ENCODE peak calls at places on chromosomes 6 and 20, in seven cellular contexts. D is mesenchymal stem cell, M is neuronal stem cell, L is IMR-90, E is H1, A is mesendoderm, J is trophoblast cell. X is an unnamed sample.
A peak's percentile ranks its signal among the peaks of the same experiment; 100 is the strongest.

GRCh38 chr20:41344477-41344876 is 3.9 kb downstream of the LPIN3 start:
- DNase-seq in D (no peak), M (no peak), L (no peak), E (no peak), A (no peak), J (no peak), X (no peak)

GRCh38 chr6:14807130-14807529 is 438.7 kb upstream of the JARID2 start:
- DNase-seq in D (no peak), M (no peak), L (no peak), E (no peak), A (no peak), J (no peak), X (no peak)

GRCh38 chr6:89562114-89562815 is 76.3 kb downstream of the LYRM2 start:
- DNase-seq in D (peak; percentile 3), M (no peak), L (no peak), E (no peak), A (no peak), J (no peak), X (no peak)

GRCh38 chr20:3126527-3126859 is 33.2 kb downstream of the FASTKD5 start:
- DNase-seq in D (no peak), M (no peak), L (no peak), E (no peak), A (no peak), J (no peak), X (no peak)

GRCh38 chr6:39083111-39083702 is 31.8 kb downstream of the SAYSD1 start:
- DNase-seq in D (no peak), M (no peak), L (no peak), E (no peak), A (no peak), J (no peak), X (peak; percentile 22)

GRCh38 chr6:138465007-138465645 is 34.2 kb downstream of the NHSL1 start:
- DNase-seq in D (peak; percentile 96), M (no peak), L (peak; percentile 98), E (no peak), A (peak; percentile 62), J (peak; percentile 22), X (no peak)

GRCh38 chr6:158406736-158407135 is 94.5 kb downstream of the TULP4 start:
- DNase-seq in D (no peak), M (no peak), L (no peak), E (no peak), A (no peak), J (no peak), X (no peak)

GRCh38 chr6:83055366-83055964 is 10.2 kb downstream of the UBE3D start:
- DNase-seq in D (peak; percentile 51), M (peak; percentile 48), L (peak; percentile 47), E (no peak), A (peak; percentile 56), J (peak; percentile 42), X (peak; percentile 40)

DNA sequence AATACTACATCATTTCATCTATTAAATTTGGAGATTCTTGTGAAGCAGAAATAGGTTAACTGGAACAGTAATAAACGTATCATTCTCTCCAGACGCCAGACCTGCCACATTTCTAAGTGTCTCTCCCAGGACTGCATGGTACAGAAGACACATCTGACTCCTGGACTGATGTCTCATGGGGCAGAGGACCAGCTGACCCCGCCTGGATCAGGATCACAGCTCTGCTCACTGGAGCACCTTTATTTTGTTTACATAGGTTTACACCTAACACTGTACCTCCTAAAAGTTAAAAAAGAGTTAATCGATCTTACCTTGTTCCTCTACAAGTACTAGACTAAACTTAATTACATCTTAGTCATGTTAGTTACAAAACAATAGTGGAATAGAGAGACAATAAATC is 11.2 kb downstream of the OVOL2 start:
- DNase-seq in D (no peak), M (no peak), L (no peak), E (no peak), A (no peak), J (no peak), X (no peak)
- H3K79me1 ChIP-seq in D (no peaks in the 10 kb centered on the region), M (no peaks in the 10 kb centered on the region), L (no peaks in the 10 kb centered on the region), E (no peaks in the 10 kb centered on the region), A (peaks cover 2% of the 10 kb centered on the region), J (no peaks in the 10 kb centered on the region), X (no peaks in the 10 kb centered on the region)

DNA sequence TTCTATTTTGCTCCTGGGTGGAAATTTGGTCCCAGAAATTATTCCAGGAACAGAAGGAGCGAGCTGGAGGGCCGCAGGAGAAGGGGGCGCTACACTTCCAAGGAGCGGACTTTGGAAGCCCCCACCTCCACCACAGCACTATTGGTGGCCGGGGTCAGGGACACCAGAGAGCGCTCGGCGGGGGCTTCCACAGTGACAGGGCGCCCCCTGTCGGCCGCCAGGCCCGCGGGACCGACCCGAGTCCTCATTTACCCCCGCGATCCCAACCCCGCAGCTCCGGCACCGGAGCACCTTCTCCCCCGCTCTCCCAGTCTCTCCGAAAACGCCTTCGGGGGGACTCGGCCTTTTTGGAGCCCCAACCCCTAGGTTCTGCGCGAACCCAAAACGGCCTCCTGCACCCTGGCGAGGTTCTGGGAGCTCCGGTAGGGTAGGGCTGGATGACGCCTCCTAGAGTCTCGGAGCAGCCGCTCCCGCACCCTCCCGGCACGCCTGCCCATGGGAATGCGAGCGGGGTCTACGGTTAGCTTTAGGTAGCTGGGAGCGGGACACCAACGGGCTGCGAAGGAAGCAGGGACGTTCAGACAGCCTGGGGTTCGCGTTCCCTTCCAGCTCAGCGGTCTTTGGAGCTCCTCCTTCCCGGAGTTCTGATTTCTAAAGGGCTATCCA is 2.4 kb upstream of the FOXA2 start:
- DNase-seq in D (no peak), M (no peak), L (no peak), E (no peak), A (peak; percentile 75), J (no peak), X (peak; percentile 77)
- H3K79me1 ChIP-seq in D (no peaks in the 10 kb centered on the region), M (peaks cover 3% of the 10 kb centered on the region), L (no peaks in the 10 kb centered on the region), E (no peaks in the 10 kb centered on the region), A (no peaks in the 10 kb centered on the region), J (no peaks in the 10 kb centered on the region), X (no peaks in the 10 kb centered on the region)

GRCh38 chr6:153613719-153614455 is 425.2 kb upstream of the OPRM1 start:
- DNase-seq in D (no peak), M (no peak), L (no peak), E (no peak), A (no peak), J (no peak), X (no peak)
- H3K79me1 ChIP-seq in D (no peaks in the 10 kb centered on the region), M (no peaks in the 10 kb centered on the region), L (no peaks in the 10 kb centered on the region), E (no peaks in the 10 kb centered on the region), A (no peaks in the 10 kb centered on the region), J (no peaks in the 10 kb centered on the region), X (no peaks in the 10 kb centered on the region)

GRCh38 chr6:42068173-42068572 is 17.8 kb downstream of the TAF8 start:
- DNase-seq in D (no peak), M (no peak), L (no peak), E (no peak), A (no peak), J (no peak), X (no peak)

GRCh38 chr6:42073287-42073686 is 23.0 kb downstream of the TAF8 start:
- DNase-seq in D (no peak), M (no peak), L (no peak), E (no peak), A (no peak), J (no peak), X (no peak)

GRCh38 chr6:42075159-42075838 is 25.0 kb downstream of the TAF8 start:
- DNase-seq in D (peak; percentile 71), M (peak; percentile 62), L (peak; percentile 69), E (no peak), A (peak; percentile 72), J (peak; percentile 72), X (peak; percentile 71)

GRCh38 chr6:42068872-42069522 is 18.7 kb downstream of the TAF8 start:
- DNase-seq in D (no peak), M (no peak), L (no peak), E (no peak), A (no peak), J (no peak), X (no peak)

GRCh38 chr6:42071881-42072583 is 21.7 kb downstream of the TAF8 start:
- DNase-seq in D (no peak), M (no peak), L (no peak), E (no peak), A (no peak), J (no peak), X (no peak)
- H3K79me1 ChIP-seq in D (peaks cover 6% of the 10 kb centered on the region), M (no peaks in the 10 kb centered on the region), L (no peaks in the 10 kb centered on the region), E (no peaks in the 10 kb centered on the region), A (no peaks in the 10 kb centered on the region), J (no peaks in the 10 kb centered on the region), X (no peaks in the 10 kb centered on the region)